ENCODE peak calls at places on chromosomes 6 and 20, in eight cellular contexts. I, Z, K, N, Q, J, E and G are unnamed samples.

GRCh38 chr20:1083431-1084080 is 34.8 kb upstream of the PSMF1 start:
- DNase-seq in I (peak), Z (no peak), K (no peak), N (no peak), Q (no peak), J (no peak), E (no peak), G (no peak)

GRCh38 chr6:52124126-52125121 is 37.0 kb upstream of the PKHD1 start:
- DNase-seq in I (no peak), Z (no peak), K (no peak), N (no peak), Q (no peak), J (no peak), E (no peak), G (no peak)

GRCh38 chr20:50284811-50285375 is 94.3 kb downstream of the CEBPB start:
- DNase-seq in I (peak), Z (no peak), K (no peak), N (no peak), Q (no peak), J (peak), E (peak), G (no peak)

GRCh38 chr6:35543459-35544193 is 30.9 kb upstream of the TULP1 start:
- DNase-seq in I (peak), Z (no peak), K (no peak), N (no peak), Q (no peak), J (no peak), E (no peak), G (no peak)

GRCh38 chr6:143054329-143054728 is 6.4 kb upstream of the AIG1 start:
- DNase-seq in I (no peak), Z (no peak), K (no peak), N (no peak), Q (no peak), J (no peak), E (no peak), G (no peak)

GRCh38 chr6:85865665-85866372 is 223.1 kb upstream of the SYNCRIP start:
- DNase-seq in I (peak), Z (peak), K (peak), N (peak), Q (no peak), J (no peak), E (no peak), G (peak)

GRCh38 chr6:54716869-54717268 is 129.7 kb upstream of the FAM83B start:
- DNase-seq in I (no peak), Z (peak), K (no peak), N (peak), Q (no peak), J (no peak), E (no peak), G (peak)

GRCh38 chr20:25217161-25218108 is 21.9 kb downstream of the ENTPD6 start:
- DNase-seq in I (no peak), Z (no peak), K (no peak), N (no peak), Q (no peak), J (no peak), E (no peak), G (no peak)

GRCh38 chr6:107264357-107264831 is 149.1 kb upstream of the BEND3 start:
- DNase-seq in I (no peak), Z (peak), K (no peak), N (peak), Q (no peak), J (no peak), E (no peak), G (peak)

GRCh38 chr6:128655978-128656498 is 135.6 kb upstream of the PTPRK start:
- DNase-seq in I (peak), Z (peak), K (no peak), N (peak), Q (no peak), J (no peak), E (no peak), G (peak)

GRCh38 chr20:37276494-37277252 is 12.8 kb upstream of the MANBAL start:
- DNase-seq in I (peak), Z (peak), K (peak), N (peak), Q (peak), J (peak), E (peak), G (peak)

GRCh38 chr20:3890410-3890751 is 1.2 kb downstream of the PANK2 start:
- DNase-seq in I (peak), Z (peak), K (no peak), N (no peak), Q (no peak), J (no peak), E (no peak), G (peak)

GRCh38 chr20:3931664-3932063 is 42.5 kb downstream of the PANK2 start:
- DNase-seq in I (no peak), Z (no peak), K (no peak), N (no peak), Q (no peak), J (no peak), E (no peak), G (no peak)

GRCh38 chr20:43537921-43538854 is 20.6 kb upstream of the SGK2 start:
- DNase-seq in I (peak), Z (peak), K (peak), N (peak), Q (peak), J (peak), E (peak), G (peak)

GRCh38 chr20:34945315-34946077 is 10.1 kb downstream of the GSS start:
- DNase-seq in I (no peak), Z (no peak), K (no peak), N (no peak), Q (no peak), J (no peak), E (peak), G (no peak)

GRCh38 chr6:106560966-106561740 is 68.1 kb downstream of the RTN4IP1 start:
- DNase-seq in I (no peak), Z (peak), K (no peak), N (peak), Q (no peak), J (no peak), E (no peak), G (peak)

GRCh38 chr6:83114164-83114563 is 46.7 kb downstream of the DOP1A start:
- DNase-seq in I (no peak), Z (peak), K (no peak), N (no peak), Q (no peak), J (no peak), E (no peak), G (peak)

GRCh38 chr20:48880936-48881657 is 40.4 kb upstream of the ARFGEF2 start:
- DNase-seq in I (no peak), Z (no peak), K (no peak), N (no peak), Q (no peak), J (no peak), E (no peak), G (peak)

GRCh38 chr6:18126116-18126515 is 3.6 kb upstream of the NHLRC1 start:
- DNase-seq in I (no peak), Z (peak), K (no peak), N (peak), Q (no peak), J (no peak), E (no peak), G (peak)

GRCh38 chr20:45157977-45158376 is 16.7 kb upstream of the PI3 start:
- DNase-seq in I (no peak), Z (peak), K (peak), N (peak), Q (no peak), J (no peak), E (no peak), G (peak)

GRCh38 chr6:1336246-1336843 is 24.4 kb downstream of the FOXQ1 start:
- DNase-seq in I (no peak), Z (no peak), K (peak), N (no peak), Q (no peak), J (no peak), E (peak), G (no peak)

GRCh38 chr20:517221-517620 is 26.4 kb downstream of the CSNK2A1 start:
- DNase-seq in I (no peak), Z (no peak), K (no peak), N (no peak), Q (no peak), J (no peak), E (no peak), G (peak)

DNA sequence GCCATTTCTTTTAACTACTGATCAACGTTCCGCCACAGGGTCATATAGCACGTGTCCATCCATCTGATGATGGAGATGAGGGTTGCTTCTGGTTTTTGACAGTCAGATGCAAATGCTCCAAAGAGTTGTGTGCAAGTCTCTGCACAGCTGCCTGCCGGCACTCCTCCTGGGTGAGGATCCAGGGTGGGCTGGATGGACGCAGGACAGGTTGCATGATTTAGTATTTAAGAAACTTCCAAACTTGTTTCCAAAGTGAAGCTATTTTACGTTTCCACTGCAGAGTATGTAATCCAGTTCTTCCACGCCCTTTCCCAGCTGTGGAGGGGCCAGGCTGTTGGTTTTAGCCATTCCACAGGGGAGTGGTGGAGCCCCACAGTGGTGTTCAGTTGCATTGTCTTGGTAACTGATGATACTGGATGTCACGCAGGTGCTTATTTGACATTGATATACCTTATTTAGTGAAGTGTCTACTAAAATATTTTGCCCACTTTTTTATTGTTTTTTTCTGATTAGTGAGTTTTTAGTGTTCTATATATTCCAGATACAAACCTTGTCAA is 157.2 kb downstream of the THBS2 start:
- DNase-seq in I (no peak), Z (peak), K (no peak), N (no peak), Q (no peak), J (no peak), E (no peak), G (no peak)
- TF ChIP-seq CTCF in I (no peak), Z (peak), K (no peak), N (no peak), Q (no peak), J (no peak), E (no peak), G (no peak)

GRCh38 chr6:148565931-148566663 is 180.7 kb upstream of the UST start:
- DNase-seq in I (peak), Z (peak), K (peak), N (peak), Q (no peak), J (no peak), E (no peak), G (peak)
- H3K4me3 ChIP-seq in I (no peak), Z (no peak), K (no peak), N (no peak), Q (no peak), J (no peak), E (no peak), G (no peak)

DNA sequence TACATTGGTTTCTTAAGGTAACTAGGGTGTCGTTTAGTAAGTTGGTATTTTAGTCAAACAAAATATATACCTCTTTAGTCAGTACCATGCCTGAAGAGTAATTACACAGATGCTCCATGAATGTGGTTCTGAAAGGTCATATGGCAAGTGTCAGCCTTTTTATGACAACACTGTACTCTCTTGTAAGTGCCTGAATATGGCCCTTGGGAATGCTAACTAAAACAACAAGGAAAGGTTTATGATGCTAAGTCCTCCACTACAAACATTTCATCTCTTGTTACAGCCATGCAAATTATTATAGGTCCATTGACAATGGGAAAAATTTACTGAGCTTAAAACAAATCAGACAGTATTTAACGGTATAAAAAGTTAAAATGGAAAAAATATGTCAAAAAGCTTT is 39.0 kb upstream of the SUPT3H start:
- DNase-seq in I (no peak), Z (peak), K (no peak), N (peak), Q (no peak), J (no peak), E (no peak), G (no peak)
- TF ChIP-seq CTCF in I (no peak), Z (no peak), K (no peak), N (no peak), Q (no peak), J (no peak), E (no peak), G (no peak)

GRCh38 chr6:28817808-28818145 is 106.0 kb downstream of the TRIM27 start:
- DNase-seq in I (no peak), Z (no peak), K (no peak), N (no peak), Q (no peak), J (no peak), E (no peak), G (no peak)
- H3K4me3 ChIP-seq in I (no peak), Z (peak), K (no peak), N (no peak), Q (no peak), J (no peak), E (no peak), G (no peak)